ENCODE peak calls at places on chromosome 12, in seven cellular contexts. One of them, this sample, is unnamed.

GRCh38 chr12:76085159-76085868 is 829 bp upstream of the NAP1L1 start:
- DNase-seq in NCI-H1092 treated with DMSO at 0.1 percent for 48 hours: no peak
- DNase-seq in activated gamma-delta T cell: no peak
- DNase-seq in central memory CD4-positive, alpha-beta T cell: peak
- DNase-seq in epithelial cell of prostate: no peak
- DNase-seq in activated T-cell treated with anti-CD3 and anti-CD28 coated beads, Interleukin-2, amount 50 U/mL, for 72 hours: peak
- DNase-seq in HTR-8/SVneo: no peak
- DNase-seq in this sample: no peak

GRCh38 chr12:58310368-58310767 is 369.0 kb downstream of the ATP23 start:
- DNase-seq in NCI-H1092 treated with DMSO at 0.1 percent for 48 hours: no peak
- DNase-seq in HTR-8/SVneo: peak
- DNase-seq in activated gamma-delta T cell: no peak
- DNase-seq in central memory CD4-positive, alpha-beta T cell: no peak
- DNase-seq in activated T-cell treated with anti-CD3 and anti-CD28 coated beads, Interleukin-2, amount 50 U/mL, for 72 hours: no peak
- DNase-seq in epithelial cell of prostate: no peak
- DNase-seq in this sample: no peak

GRCh38 chr12:75814856-75815754 is 216.5 kb downstream of the PHLDA1 start:
- DNase-seq in activated T-cell treated with anti-CD3 and anti-CD28 coated beads, Interleukin-2, amount 50 U/mL, for 72 hours: no peak
- DNase-seq in epithelial cell of prostate: peak
- DNase-seq in activated gamma-delta T cell: no peak
- DNase-seq in NCI-H1092 treated with DMSO at 0.1 percent for 48 hours: no peak
- DNase-seq in central memory CD4-positive, alpha-beta T cell: peak
- DNase-seq in HTR-8/SVneo: no peak
- DNase-seq in this sample: no peak

GRCh38 chr12:104733717-104734175 is 224.3 kb downstream of the SLC41A2 start:
- DNase-seq in HTR-8/SVneo: peak
- DNase-seq in activated gamma-delta T cell: no peak
- DNase-seq in epithelial cell of prostate: no peak
- DNase-seq in NCI-H1092 treated with DMSO at 0.1 percent for 48 hours: peak
- DNase-seq in activated T-cell treated with anti-CD3 and anti-CD28 coated beads, Interleukin-2, amount 50 U/mL, for 72 hours: peak
- DNase-seq in central memory CD4-positive, alpha-beta T cell: peak
- DNase-seq in this sample: no peak

GRCh38 chr12:125068391-125068790 is 3.2 kb downstream of the AACS start:
- DNase-seq in HTR-8/SVneo: no peak
- DNase-seq in central memory CD4-positive, alpha-beta T cell: no peak
- DNase-seq in activated gamma-delta T cell: no peak
- DNase-seq in NCI-H1092 treated with DMSO at 0.1 percent for 48 hours: no peak
- DNase-seq in epithelial cell of prostate: no peak
- DNase-seq in activated T-cell treated with anti-CD3 and anti-CD28 coated beads, Interleukin-2, amount 50 U/mL, for 72 hours: no peak
- DNase-seq in this sample: no peak

GRCh38 chr12:85740190-85740589 is 96.0 kb downstream of the RASSF9 start:
- DNase-seq in HTR-8/SVneo: no peak
- DNase-seq in central memory CD4-positive, alpha-beta T cell: no peak
- DNase-seq in NCI-H1092 treated with DMSO at 0.1 percent for 48 hours: no peak
- DNase-seq in epithelial cell of prostate: no peak
- DNase-seq in activated T-cell treated with anti-CD3 and anti-CD28 coated beads, Interleukin-2, amount 50 U/mL, for 72 hours: no peak
- DNase-seq in activated gamma-delta T cell: no peak
- DNase-seq in this sample: no peak

GRCh38 chr12:114670257-114670955 is 13.6 kb downstream of the TBX3 start:
- DNase-seq in activated gamma-delta T cell: no peak
- DNase-seq in NCI-H1092 treated with DMSO at 0.1 percent for 48 hours: no peak
- DNase-seq in activated T-cell treated with anti-CD3 and anti-CD28 coated beads, Interleukin-2, amount 50 U/mL, for 72 hours: no peak
- DNase-seq in central memory CD4-positive, alpha-beta T cell: no peak
- DNase-seq in HTR-8/SVneo: no peak
- DNase-seq in epithelial cell of prostate: no peak
- DNase-seq in this sample: no peak

GRCh38 chr12:45726594-45727300 is 2.8 kb upstream of the ARID2 start:
- DNase-seq in activated gamma-delta T cell: peak
- DNase-seq in activated T-cell treated with anti-CD3 and anti-CD28 coated beads, Interleukin-2, amount 50 U/mL, for 72 hours: peak
- DNase-seq in HTR-8/SVneo: peak
- DNase-seq in NCI-H1092 treated with DMSO at 0.1 percent for 48 hours: peak
- DNase-seq in epithelial cell of prostate: no peak
- DNase-seq in central memory CD4-positive, alpha-beta T cell: no peak
- DNase-seq in this sample: no peak

GRCh38 chr12:69456239-69456638 is 13.9 kb upstream of the FRS2 start:
- DNase-seq in HTR-8/SVneo: no peak
- DNase-seq in activated T-cell treated with anti-CD3 and anti-CD28 coated beads, Interleukin-2, amount 50 U/mL, for 72 hours: no peak
- DNase-seq in central memory CD4-positive, alpha-beta T cell: no peak
- DNase-seq in NCI-H1092 treated with DMSO at 0.1 percent for 48 hours: no peak
- DNase-seq in epithelial cell of prostate: no peak
- DNase-seq in activated gamma-delta T cell: no peak
- DNase-seq in this sample: no peak

GRCh38 chr12:54009171-54010052 is 627 bp downstream of the HOXC8 start:
- DNase-seq in central memory CD4-positive, alpha-beta T cell: no peak
- DNase-seq in HTR-8/SVneo: no peak
- DNase-seq in NCI-H1092 treated with DMSO at 0.1 percent for 48 hours: peak
- DNase-seq in activated T-cell treated with anti-CD3 and anti-CD28 coated beads, Interleukin-2, amount 50 U/mL, for 72 hours: no peak
- DNase-seq in epithelial cell of prostate: no peak
- DNase-seq in activated gamma-delta T cell: no peak
- DNase-seq in this sample: no peak

GRCh38 chr12:11107719-11108118 is 15.6 kb upstream of the TAS2R43 start:
- DNase-seq in central memory CD4-positive, alpha-beta T cell: no peak
- DNase-seq in activated gamma-delta T cell: no peak
- DNase-seq in NCI-H1092 treated with DMSO at 0.1 percent for 48 hours: no peak
- DNase-seq in HTR-8/SVneo: no peak
- DNase-seq in epithelial cell of prostate: no peak
- DNase-seq in activated T-cell treated with anti-CD3 and anti-CD28 coated beads, Interleukin-2, amount 50 U/mL, for 72 hours: no peak
- DNase-seq in this sample: no peak

GRCh38 chr12:57171668-57172067 is 24.2 kb upstream of the LRP1-AS start:
- DNase-seq in NCI-H1092 treated with DMSO at 0.1 percent for 48 hours: no peak
- DNase-seq in HTR-8/SVneo: no peak
- DNase-seq in activated T-cell treated with anti-CD3 and anti-CD28 coated beads, Interleukin-2, amount 50 U/mL, for 72 hours: no peak
- DNase-seq in central memory CD4-positive, alpha-beta T cell: no peak
- DNase-seq in activated gamma-delta T cell: no peak
- DNase-seq in epithelial cell of prostate: no peak
- DNase-seq in this sample: no peak

GRCh38 chr12:107236824-107237467 is 143.6 kb upstream of the CRY1 start:
- DNase-seq in NCI-H1092 treated with DMSO at 0.1 percent for 48 hours: no peak
- DNase-seq in epithelial cell of prostate: peak
- DNase-seq in activated gamma-delta T cell: no peak
- DNase-seq in HTR-8/SVneo: peak
- DNase-seq in central memory CD4-positive, alpha-beta T cell: no peak
- DNase-seq in activated T-cell treated with anti-CD3 and anti-CD28 coated beads, Interleukin-2, amount 50 U/mL, for 72 hours: no peak
- DNase-seq in this sample: no peak

GRCh38 chr12:57090924-57091632 is 2.2 kb downstream of the NAB2 start:
- DNase-seq in activated gamma-delta T cell: no peak
- DNase-seq in central memory CD4-positive, alpha-beta T cell: no peak
- DNase-seq in NCI-H1092 treated with DMSO at 0.1 percent for 48 hours: no peak
- DNase-seq in epithelial cell of prostate: no peak
- DNase-seq in HTR-8/SVneo: no peak
- DNase-seq in activated T-cell treated with anti-CD3 and anti-CD28 coated beads, Interleukin-2, amount 50 U/mL, for 72 hours: no peak
- DNase-seq in this sample: no peak

GRCh38 chr12:53696655-53697321 is 20.9 kb upstream of the ATP5MC2 start:
- DNase-seq in HTR-8/SVneo: no peak
- DNase-seq in NCI-H1092 treated with DMSO at 0.1 percent for 48 hours: no peak
- DNase-seq in epithelial cell of prostate: peak
- DNase-seq in activated T-cell treated with anti-CD3 and anti-CD28 coated beads, Interleukin-2, amount 50 U/mL, for 72 hours: no peak
- DNase-seq in central memory CD4-positive, alpha-beta T cell: no peak
- DNase-seq in activated gamma-delta T cell: no peak
- DNase-seq in this sample: no peak

GRCh38 chr12:107570721-107571120 is 114.9 kb upstream of the PWP1 start:
- DNase-seq in central memory CD4-positive, alpha-beta T cell: no peak
- DNase-seq in HTR-8/SVneo: no peak
- DNase-seq in NCI-H1092 treated with DMSO at 0.1 percent for 48 hours: peak
- DNase-seq in epithelial cell of prostate: no peak
- DNase-seq in activated T-cell treated with anti-CD3 and anti-CD28 coated beads, Interleukin-2, amount 50 U/mL, for 72 hours: no peak
- DNase-seq in activated gamma-delta T cell: no peak
- DNase-seq in this sample: no peak

GRCh38 chr12:33044447-33044846 is 147.9 kb upstream of the PKP2 start:
- DNase-seq in HTR-8/SVneo: no peak
- DNase-seq in NCI-H1092 treated with DMSO at 0.1 percent for 48 hours: no peak
- DNase-seq in activated gamma-delta T cell: no peak
- DNase-seq in epithelial cell of prostate: no peak
- DNase-seq in activated T-cell treated with anti-CD3 and anti-CD28 coated beads, Interleukin-2, amount 50 U/mL, for 72 hours: no peak
- DNase-seq in central memory CD4-positive, alpha-beta T cell: no peak
- DNase-seq in this sample: no peak

GRCh38 chr12:114032801-114033200 is 66.7 kb upstream of the RBM19 start:
- DNase-seq in epithelial cell of prostate: no peak
- DNase-seq in HTR-8/SVneo: no peak
- DNase-seq in activated T-cell treated with anti-CD3 and anti-CD28 coated beads, Interleukin-2, amount 50 U/mL, for 72 hours: no peak
- DNase-seq in activated gamma-delta T cell: no peak
- DNase-seq in central memory CD4-positive, alpha-beta T cell: no peak
- DNase-seq in NCI-H1092 treated with DMSO at 0.1 percent for 48 hours: no peak
- DNase-seq in this sample: no peak

GRCh38 chr12:93777249-93777648 is 100.1 kb downstream of the CRADD start:
- DNase-seq in NCI-H1092 treated with DMSO at 0.1 percent for 48 hours: no peak
- DNase-seq in HTR-8/SVneo: no peak
- DNase-seq in activated T-cell treated with anti-CD3 and anti-CD28 coated beads, Interleukin-2, amount 50 U/mL, for 72 hours: no peak
- DNase-seq in central memory CD4-positive, alpha-beta T cell: no peak
- DNase-seq in epithelial cell of prostate: no peak
- DNase-seq in activated gamma-delta T cell: no peak
- DNase-seq in this sample: no peak

GRCh38 chr12:57459750-57460400 is at the start of gene GLI1:
- DNase-seq in NCI-H1092 treated with DMSO at 0.1 percent for 48 hours: no peak
- DNase-seq in activated T-cell treated with anti-CD3 and anti-CD28 coated beads, Interleukin-2, amount 50 U/mL, for 72 hours: no peak
- DNase-seq in central memory CD4-positive, alpha-beta T cell: no peak
- DNase-seq in epithelial cell of prostate: no peak
- DNase-seq in HTR-8/SVneo: peak
- DNase-seq in activated gamma-delta T cell: no peak
- DNase-seq in this sample: no peak

GRCh38 chr12:12214635-12215131 is 52.2 kb downstream of the LRP6 start:
- DNase-seq in HTR-8/SVneo: no peak
- DNase-seq in activated T-cell treated with anti-CD3 and anti-CD28 coated beads, Interleukin-2, amount 50 U/mL, for 72 hours: no peak
- DNase-seq in epithelial cell of prostate: no peak
- DNase-seq in activated gamma-delta T cell: no peak
- DNase-seq in NCI-H1092 treated with DMSO at 0.1 percent for 48 hours: no peak
- DNase-seq in central memory CD4-positive, alpha-beta T cell: no peak
- DNase-seq in this sample: no peak

GRCh38 chr12:112182499-112182898 is 57.1 kb downstream of the TRAFD1 start:
- DNase-seq in HTR-8/SVneo: no peak
- DNase-seq in epithelial cell of prostate: no peak
- DNase-seq in NCI-H1092 treated with DMSO at 0.1 percent for 48 hours: peak
- DNase-seq in activated gamma-delta T cell: no peak
- DNase-seq in activated T-cell treated with anti-CD3 and anti-CD28 coated beads, Interleukin-2, amount 50 U/mL, for 72 hours: no peak
- DNase-seq in central memory CD4-positive, alpha-beta T cell: no peak
- DNase-seq in this sample: no peak

GRCh38 chr12:57940052-57940914 is 1.1 kb upstream of the ATP23 start:
- DNase-seq in activated gamma-delta T cell: no peak
- DNase-seq in central memory CD4-positive, alpha-beta T cell: peak
- DNase-seq in epithelial cell of prostate: no peak
- DNase-seq in NCI-H1092 treated with DMSO at 0.1 percent for 48 hours: no peak
- DNase-seq in HTR-8/SVneo: no peak
- DNase-seq in activated T-cell treated with anti-CD3 and anti-CD28 coated beads, Interleukin-2, amount 50 U/mL, for 72 hours: peak
- DNase-seq in this sample: no peak